ENCODE peak calls at places on chromosomes 5 and 9, in six cellular contexts. W is endodermal cell, X is left ventricle myocardium inferior, R is kidney, M is upper lobe of right lung, Q is breast epithelium. D is an unnamed sample.

GRCh38 chr9:6788175-6789016 is 30.6 kb downstream of the KDM4C start:
- DNase-seq in W (peak; percentile 94), X (no peak), R (no peak), M (no peak), Q (no peak), D (peak; percentile 40)

GRCh38 chr9:138045541-138046490 is 168.2 kb downstream of the CACNA1B start:
- DNase-seq in W (peak; percentile 27), X (no peak), R (no peak), M (peak; percentile 49), Q (peak; percentile 15), D (no peak)

GRCh38 chr9:21779397-21779796 is 23.0 kb upstream of the MTAP start:
- DNase-seq in W (no peak), X (no peak), R (no peak), M (no peak), Q (no peak), D (no peak)

GRCh38 chr9:20945269-20945668 is 86.2 kb downstream of the HACD4 start:
- DNase-seq in W (no peak), X (no peak), R (no peak), M (no peak), Q (no peak), D (peak; percentile 32)

GRCh38 chr9:132681561-132681960 is 11.3 kb downstream of the GTF3C4 start:
- DNase-seq in W (no peak), X (no peak), R (no peak), M (no peak), Q (no peak), D (no peak)

GRCh38 chr9:130381660-130382059 is 63.1 kb upstream of the ASS1 start:
- DNase-seq in W (no peak), X (no peak), R (peak; percentile 35), M (no peak), Q (no peak), D (no peak)

GRCh38 chr9:133953976-133954709 is 38.0 kb downstream of the VAV2 start:
- DNase-seq in W (no peak), X (no peak), R (peak; percentile 76), M (no peak), Q (no peak), D (no peak)

GRCh38 chr5:115854139-115854538 is 12.4 kb downstream of the AP3S1 start:
- DNase-seq in W (no peak), X (no peak), R (no peak), M (no peak), Q (no peak), D (no peak)

GRCh38 chr5:54251981-54252380 is 58.4 kb downstream of the ARL15 start:
- DNase-seq in W (no peak), X (no peak), R (no peak), M (no peak), Q (no peak), D (no peak)

GRCh38 chr5:124651663-124652513 is 94.6 kb downstream of the ZNF608 start:
- DNase-seq in W (peak; percentile 93), X (peak; percentile 86), R (peak; percentile 93), M (peak; percentile 90), Q (peak; percentile 69), D (peak; percentile 93)

GRCh38 chr9:120886490-120886967 is 9.5 kb upstream of the PHF19 start:
- DNase-seq in W (no peak), X (peak; percentile 54), R (no peak), M (no peak), Q (no peak), D (no peak)

GRCh38 chr9:132411091-132411508 is 1.1 kb downstream of the CFAP77 start:
- DNase-seq in W (peak; percentile 95), X (peak; percentile 32), R (peak; percentile 66), M (peak; percentile 74), Q (no peak), D (peak; percentile 90)

GRCh38 chr5:45038366-45038987 is 229.7 kb downstream of the MRPS30 start:
- DNase-seq in W (no peak), X (no peak), R (no peak), M (no peak), Q (no peak), D (peak; percentile 58)

GRCh38 chr9:98867434-98868168 is 60.1 kb downstream of the GALNT12 start:
- DNase-seq in W (no peak), X (peak; percentile 83), R (peak; percentile 90), M (no peak), Q (peak; percentile 52), D (no peak)

GRCh38 chr9:80665479-80665878 is 1023.9 kb downstream of the TLE1 start:
- DNase-seq in W (no peak), X (no peak), R (no peak), M (no peak), Q (no peak), D (no peak)

GRCh38 chr5:81212211-81212687 is 20.9 kb upstream of the CKMT2 start:
- DNase-seq in W (no peak), X (no peak), R (no peak), M (peak; percentile 64), Q (no peak), D (no peak)

GRCh38 chr5:103428411-103428871 is 134.1 kb downstream of the NUDT12 start:
- DNase-seq in W (no peak), X (peak; percentile 18), R (peak; percentile 73), M (no peak), Q (peak; percentile 41), D (no peak)

GRCh38 chr9:79809931-79810330 is 238.2 kb downstream of the TLE4 start:
- DNase-seq in W (no peak), X (no peak), R (no peak), M (no peak), Q (no peak), D (no peak)

GRCh38 chr9:72680593-72681317 is 159.3 kb downstream of the TMC1 start:
- DNase-seq in W (peak; percentile 88), X (no peak), R (no peak), M (no peak), Q (no peak), D (peak; percentile 64)

GRCh38 chr5:2149196-2149541 is 266.4 kb upstream of the IRX4 start:
- DNase-seq in W (peak; percentile 83), X (no peak), R (no peak), M (no peak), Q (no peak), D (no peak)

GRCh38 chr9:34454571-34455065 is 3.8 kb downstream of the FAM219A start:
- DNase-seq in W (no peak), X (peak; percentile 33), R (no peak), M (no peak), Q (no peak), D (no peak)

GRCh38 chr9:78325343-78325742 is 28.4 kb downstream of the PSAT1 start:
- DNase-seq in W (no peak), X (no peak), R (no peak), M (no peak), Q (no peak), D (no peak)

GRCh38 chr5:162209005-162209605 is 141.5 kb downstream of the GABRG2 start:
- DNase-seq in W (peak; percentile 94), X (no peak), R (no peak), M (no peak), Q (no peak), D (peak; percentile 81)

GRCh38 chr9:37028425-37029031 is 5.5 kb downstream of the PAX5 start:
- DNase-seq in W (peak; percentile 64), X (no peak), R (no peak), M (no peak), Q (no peak), D (peak; percentile 40)

GRCh38 chr5:163529698-163530097 is 24.3 kb downstream of the MAT2B start:
- DNase-seq in W (no peak), X (peak; percentile 24), R (no peak), M (no peak), Q (no peak), D (no peak)

GRCh38 chr5:141950207-141951005 is 7.6 kb downstream of the PCDH12 start:
- DNase-seq in W (no peak), X (no peak), R (no peak), M (no peak), Q (no peak), D (no peak)
- H3K4me1 ChIP-seq in W (no peaks in the 10 kb centered on the region), X (peaks cover 81% of the 10 kb centered on the region), R (peaks cover 10% of the 10 kb centered on the region), M (peaks cover 16% of the 10 kb centered on the region), Q (no peaks in the 10 kb centered on the region), D (peaks cover 5% of the 10 kb centered on the region)

DNA sequence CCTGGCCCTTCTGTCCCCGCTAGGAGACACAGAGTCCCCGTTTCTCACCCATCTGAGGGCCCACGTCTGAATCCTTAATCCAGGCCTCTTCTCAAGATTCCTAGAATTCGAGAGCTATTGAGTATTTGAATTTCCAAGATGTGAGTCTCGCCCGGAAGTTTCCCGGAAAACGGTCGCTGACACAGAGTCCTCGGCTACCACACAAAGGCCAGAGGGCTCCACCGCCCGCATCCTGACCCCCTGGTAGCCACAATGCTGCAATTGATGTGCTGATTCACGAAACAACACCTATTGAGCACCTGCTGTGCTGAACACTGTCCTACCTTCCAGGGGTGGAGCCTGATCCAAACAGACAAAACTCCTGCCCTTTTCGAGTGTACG is 668 bp upstream of the FBP1 start:
- DNase-seq in W (peak; percentile 89), X (no peak), R (no peak), M (no peak), Q (no peak), D (peak; percentile 31)
- TF ChIP-seq CTCF in W (no peak), X (no peak), R (no peak), M (no peak), Q (no peak), D (no peak)

GRCh38 chr5:36073595-36074216 is 7.0 kb upstream of the UGT3A2 start:
- DNase-seq in W (peak; percentile 73), X (no peak), R (no peak), M (no peak), Q (no peak), D (peak; percentile 50)

GRCh38 chr5:36068751-36069281 is 2.1 kb upstream of the UGT3A2 start:
- DNase-seq in W (no peak), X (no peak), R (no peak), M (no peak), Q (no peak), D (no peak)

GRCh38 chr5:36066001-36066539 is 612 bp downstream of the UGT3A2 start:
- DNase-seq in W (no peak), X (no peak), R (no peak), M (no peak), Q (no peak), D (peak; percentile 39)

GRCh38 chr5:36066540-36067210 is at the start of gene UGT3A2:
- DNase-seq in W (peak; percentile 96), X (no peak), R (no peak), M (no peak), Q (no peak), D (peak; percentile 84)

DNA sequence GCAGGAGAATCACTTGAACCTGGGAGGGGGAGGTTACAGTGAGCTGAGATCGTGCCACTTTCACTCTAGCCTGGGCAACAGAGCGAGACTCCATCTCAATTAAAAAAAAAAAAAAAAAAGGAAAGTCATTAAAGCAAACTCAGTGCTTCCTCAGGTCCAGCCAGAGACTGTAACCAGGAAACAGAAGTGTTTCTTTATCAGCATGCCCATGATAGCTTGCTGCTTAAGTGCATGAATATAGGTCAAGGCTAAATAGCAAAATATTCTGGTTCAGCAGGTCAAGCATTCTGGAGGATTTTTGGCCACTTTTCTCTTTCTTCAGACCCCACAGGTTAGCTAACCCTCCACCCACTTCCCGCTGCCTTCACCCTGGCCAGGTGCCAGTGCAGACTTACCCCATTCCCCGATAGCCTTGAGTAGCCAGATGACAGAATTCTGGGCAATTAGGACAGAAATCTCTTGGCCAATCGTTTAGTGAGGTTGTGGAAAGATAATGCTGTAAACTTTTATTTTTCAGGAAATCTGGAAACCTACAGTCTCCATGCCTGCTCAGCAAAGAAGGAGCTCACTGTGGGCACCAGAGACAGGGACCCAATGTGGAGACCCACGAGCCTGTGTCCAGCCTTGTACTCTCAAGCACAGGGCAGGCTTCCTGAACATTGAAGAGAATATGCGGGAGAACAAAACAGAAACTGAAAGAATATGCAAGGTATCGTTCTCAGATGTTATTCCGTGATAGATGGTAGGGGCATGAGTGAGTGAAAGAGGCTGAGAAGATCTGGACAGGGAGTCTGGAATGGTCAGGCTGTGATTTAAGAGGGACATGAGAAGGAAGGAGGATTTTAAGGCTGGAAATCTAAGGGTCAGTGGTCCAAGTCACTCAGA is 4.2 kb upstream of the UGT3A2 start:
- DNase-seq in W (no peak), X (no peak), R (no peak), M (no peak), Q (no peak), D (no peak)
- H3K4me3 ChIP-seq in W (no peak overlapping the region), X (peak overlapping the region; percentile 19), R (peak overlapping the region; percentile 7), M (peak overlapping the region; percentile 30), Q (peak overlapping the region; percentile 51), D (no peak overlapping the region)

GRCh38 chr5:56853710-56854109 is 38.4 kb downstream of the MAP3K1 start:
- DNase-seq in W (no peak), X (no peak), R (no peak), M (no peak), Q (no peak), D (no peak)
- H3K4me1 ChIP-seq in W (peaks cover 13% of the 10 kb centered on the region), X (peaks cover 88% of the 10 kb centered on the region), R (peaks cover 25% of the 10 kb centered on the region), M (peaks cover 61% of the 10 kb centered on the region), Q (peaks cover 6% of the 10 kb centered on the region), D (peaks cover 8% of the 10 kb centered on the region)